ENCODE peak calls at places on chromosomes 3 and 15, in ten cellular contexts. A is neural progenitor cell, T is IMR-90, S is left ventricle myocardium inferior, L is kidney epithelial cell, E is AG09319, U is WTC11, K is B cell, I is esophagus squamous epithelium, Z is endothelial cell of umbilical vein. O is an unnamed sample.

GRCh38 chr3:45792036-45792435 is 4.3 kb downstream of the SLC6A20 start:
- DNase-seq in S (no peak), K (no peak), Z (no peak), I (no peak), A (no peak), L (no peak), U (no peak), E (no peak), T (no peak), O (no peak)

GRCh38 chr3:99920530-99921376 is 103.1 kb downstream of the CMSS1 start:
- DNase-seq in U (peak), S (peak), Z (peak), L (no peak), K (peak), E (no peak), A (peak), I (no peak), T (peak), O (no peak)

GRCh38 chr3:48215466-48215865 is 7.8 kb upstream of the CAMP start:
- DNase-seq in L (peak), E (no peak), A (no peak), S (peak), K (no peak), I (no peak), T (peak), U (no peak), Z (no peak), O (no peak)

GRCh38 chr3:128573160-128573559 is 77.5 kb downstream of the RPN1 start:
- DNase-seq in I (no peak), T (no peak), K (no peak), A (no peak), Z (no peak), S (no peak), L (no peak), E (no peak), U (no peak), O (no peak)

GRCh38 chr3:140470962-140471361 is 206.9 kb upstream of the TRIM42 start:
- DNase-seq in A (no peak), S (no peak), I (no peak), T (no peak), U (no peak), E (no peak), L (no peak), Z (no peak), K (no peak), O (no peak)

GRCh38 chr3:42419565-42419964 is 9.2 kb upstream of the LYZL4 start:
- DNase-seq in Z (no peak), U (no peak), T (no peak), E (no peak), S (no peak), L (no peak), K (no peak), A (no peak), I (no peak), O (no peak)

GRCh38 chr3:34009480-34009844 is 211.0 kb downstream of the PDCD6IP start:
- DNase-seq in E (no peak), T (peak), I (no peak), S (no peak), K (no peak), Z (no peak), L (no peak), U (no peak), A (peak), O (no peak)

GRCh38 chr3:150248116-150248864 is 159.8 kb upstream of the TSC22D2 start:
- DNase-seq in L (no peak), S (no peak), E (no peak), U (no peak), I (no peak), A (no peak), K (no peak), T (peak), Z (no peak), O (no peak)

GRCh38 chr3:111802700-111803099 is 56.4 kb upstream of the PHLDB2 start:
- DNase-seq in A (no peak), I (no peak), E (no peak), Z (no peak), L (no peak), U (no peak), T (no peak), K (no peak), S (no peak), O (no peak)

GRCh38 chr3:41674449-41674848 is 287.5 kb downstream of the ULK4 start:
- DNase-seq in A (no peak), E (no peak), U (no peak), Z (no peak), T (peak), S (no peak), L (no peak), I (no peak), K (no peak), O (no peak)

GRCh38 chr15:58486564-58486963 is 54.8 kb downstream of the LIPC start:
- DNase-seq in E (no peak), S (no peak), I (no peak), Z (no peak), A (no peak), K (no peak), U (no peak), T (no peak), L (no peak), O (no peak)

GRCh38 chr3:72657666-72658065 is 190.6 kb downstream of the SHQ1 start:
- DNase-seq in A (no peak), Z (no peak), T (no peak), E (no peak), K (no peak), S (no peak), U (no peak), L (no peak), I (no peak), O (no peak)

GRCh38 chr3:172467170-172467824 is 19.0 kb upstream of the GHSR start:
- DNase-seq in I (no peak), E (no peak), T (peak), A (no peak), S (no peak), Z (peak), K (no peak), L (peak), U (no peak), O (peak)

GRCh38 chr15:55990071-55990470 is 3.3 kb downstream of the NEDD4 start:
- DNase-seq in I (no peak), U (no peak), K (no peak), S (no peak), T (no peak), L (no peak), E (no peak), A (no peak), Z (no peak), O (no peak)

GRCh38 chr3:41683666-41684350 is 278.1 kb downstream of the ULK4 start:
- DNase-seq in L (peak), S (no peak), U (no peak), T (peak), E (no peak), A (no peak), I (no peak), Z (no peak), K (no peak), O (peak)

GRCh38 chr3:109687626-109688025 is 350.3 kb upstream of the DPPA4 start:
- DNase-seq in T (no peak), I (no peak), K (no peak), U (no peak), E (no peak), L (no peak), Z (no peak), S (no peak), A (peak), O (peak)

GRCh38 chr3:72896996-72897757 is 9.3 kb downstream of the GXYLT2 start:
- DNase-seq in K (no peak), I (no peak), E (no peak), L (no peak), A (no peak), S (no peak), U (no peak), T (peak), Z (no peak), O (no peak)

GRCh38 chr3:134527037-134527436 is 41.2 kb downstream of the CEP63 start:
- DNase-seq in L (no peak), K (no peak), U (peak), A (peak), S (no peak), E (no peak), T (peak), Z (no peak), I (no peak), O (no peak)

GRCh38 chr3:190265795-190266194 is 56.5 kb downstream of the CLDN1 start:
- DNase-seq in E (no peak), L (peak), S (no peak), I (no peak), Z (no peak), A (no peak), K (no peak), T (peak), U (no peak), O (no peak)

GRCh38 chr3:162774613-162775100 is 1278.0 kb downstream of the OTOL1 start:
- DNase-seq in T (no peak), K (no peak), L (no peak), A (no peak), E (no peak), S (no peak), U (no peak), I (no peak), Z (no peak), O (no peak)

GRCh38 chr3:141928626-141929270 is 52.3 kb downstream of the ATP1B3 start:
- DNase-seq in K (no peak), E (no peak), I (no peak), S (no peak), A (no peak), Z (no peak), U (no peak), T (no peak), L (no peak), O (no peak)

GRCh38 chr15:63079938-63080626 is 37.5 kb downstream of the TPM1 start:
- DNase-seq in S (no peak), U (no peak), K (no peak), E (no peak), L (peak), T (peak), Z (no peak), A (no peak), I (no peak), O (no peak)

GRCh38 chr3:38528457-38528856 is 32.3 kb downstream of the EXOG start:
- DNase-seq in U (peak), Z (no peak), K (no peak), A (peak), S (no peak), T (no peak), I (no peak), L (no peak), E (no peak), O (no peak)
- TF ChIP-seq CTCF in U (no peak), Z (no peak), K (no peak), A (peak), S (peak), T (no peak), I (no peak), L (peak), E (no peak), O (no peak)

GRCh38 chr3:122940628-122941086 is 86.9 kb downstream of the SEMA5B start:
- DNase-seq in L (no peak), I (no peak), Z (no peak), S (no peak), K (no peak), U (no peak), A (no peak), T (no peak), E (peak), O (no peak)

GRCh38 chr3:122942241-122942640 is 85.3 kb downstream of the SEMA5B start:
- DNase-seq in K (no peak), A (no peak), E (no peak), L (no peak), S (no peak), U (no peak), I (no peak), T (no peak), Z (no peak), O (no peak)

GRCh38 chr3:122943828-122944190 is 83.8 kb downstream of the SEMA5B start:
- DNase-seq in Z (no peak), T (no peak), A (no peak), S (no peak), E (no peak), U (no peak), I (no peak), K (no peak), L (no peak), O (no peak)

GRCh38 chr3:122942937-122943827 is 84.4 kb downstream of the SEMA5B start:
- DNase-seq in U (peak), T (peak), I (no peak), L (no peak), Z (peak), K (peak), S (peak), E (peak), A (peak), O (no peak)

GRCh38 chr3:122941233-122942206 is 86.0 kb downstream of the SEMA5B start:
- DNase-seq in S (no peak), A (no peak), I (no peak), Z (no peak), E (no peak), L (no peak), K (no peak), U (no peak), T (no peak), O (no peak)
- TF ChIP-seq CTCF in S (peak), A (peak), I (no peak), Z (peak), E (peak), L (peak), K (no peak), U (peak), T (peak), O (peak)

GRCh38 chr15:40900256-40901052 is 6.2 kb downstream of the VPS18 start:
- DNase-seq in K (no peak), Z (no peak), T (no peak), I (no peak), E (no peak), A (no peak), L (no peak), U (no peak), S (no peak), O (no peak)

GRCh38 chr15:40899536-40900207 is 5.4 kb downstream of the VPS18 start:
- DNase-seq in T (no peak), I (no peak), U (no peak), E (no peak), A (no peak), K (no peak), S (no peak), Z (no peak), L (no peak), O (no peak)

GRCh38 chr15:40901053-40901443 is 6.8 kb downstream of the VPS18 start:
- DNase-seq in E (no peak), A (no peak), L (no peak), K (no peak), I (no peak), Z (no peak), T (no peak), S (no peak), U (no peak), O (no peak)

GRCh38 chr15:40904552-40905201 is 10.4 kb downstream of the VPS18 start:
- DNase-seq in E (no peak), A (no peak), L (no peak), U (no peak), I (no peak), T (no peak), S (no peak), Z (no peak), K (no peak), O (no peak)

GRCh38 chr15:40902605-40903561 is 8.6 kb downstream of the VPS18 start:
- DNase-seq in Z (no peak), L (no peak), I (no peak), K (no peak), T (no peak), E (no peak), U (no peak), S (peak), A (peak), O (no peak)
- TF ChIP-seq CTCF in Z (no peak), L (no peak), I (no peak), K (no peak), T (no peak), E (no peak), U (no peak), S (no peak), A (no peak), O (no peak)

GRCh38 chr15:78757636-78757905 is 53.7 kb downstream of the ADAMTS7 start:
- DNase-seq in E (no peak), I (no peak), T (no peak), A (no peak), K (no peak), Z (no peak), S (no peak), L (no peak), U (no peak), O (no peak)

GRCh38 chr15:78749831-78750230 is 61.4 kb downstream of the ADAMTS7 start:
- DNase-seq in S (no peak), K (no peak), E (no peak), Z (no peak), I (no peak), L (no peak), U (no peak), T (no peak), A (no peak), O (no peak)

GRCh38 chr15:78750566-78750965 is 60.7 kb downstream of the ADAMTS7 start:
- DNase-seq in E (no peak), A (no peak), U (no peak), Z (no peak), T (no peak), K (no peak), I (no peak), S (no peak), L (no peak), O (no peak)

GRCh38 chr15:78752492-78753358 is 58.5 kb downstream of the ADAMTS7 start:
- DNase-seq in I (no peak), E (no peak), T (no peak), Z (no peak), L (no peak), K (no peak), A (peak), S (no peak), U (no peak), O (no peak)

DNA sequence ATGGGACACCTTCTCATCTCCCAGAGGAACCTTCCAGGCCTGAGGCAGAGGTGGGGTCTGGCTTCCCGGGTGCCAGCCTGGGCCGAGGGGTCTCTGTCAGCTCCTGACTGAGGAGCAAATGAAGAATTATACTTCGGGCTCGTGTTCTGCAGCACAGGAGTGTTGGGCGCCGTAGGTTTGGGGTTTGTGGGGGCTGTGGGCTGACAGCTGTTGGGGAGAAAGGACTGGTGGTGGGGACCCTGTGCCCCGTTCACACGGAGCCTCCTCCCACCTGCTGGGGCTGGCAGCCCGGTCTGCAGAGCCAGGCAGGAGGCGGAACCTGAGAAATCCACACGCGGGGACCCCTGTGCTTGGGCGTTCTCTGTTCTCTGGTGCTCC is 59.7 kb downstream of the ADAMTS7 start:
- DNase-seq in E (no peak), L (no peak), A (no peak), T (no peak), Z (no peak), S (no peak), I (no peak), K (no peak), U (no peak), O (no peak)
- TF ChIP-seq CTCF in E (no peak), L (no peak), A (no peak), T (no peak), Z (no peak), S (no peak), I (no peak), K (no peak), U (no peak), O (no peak)

DNA sequence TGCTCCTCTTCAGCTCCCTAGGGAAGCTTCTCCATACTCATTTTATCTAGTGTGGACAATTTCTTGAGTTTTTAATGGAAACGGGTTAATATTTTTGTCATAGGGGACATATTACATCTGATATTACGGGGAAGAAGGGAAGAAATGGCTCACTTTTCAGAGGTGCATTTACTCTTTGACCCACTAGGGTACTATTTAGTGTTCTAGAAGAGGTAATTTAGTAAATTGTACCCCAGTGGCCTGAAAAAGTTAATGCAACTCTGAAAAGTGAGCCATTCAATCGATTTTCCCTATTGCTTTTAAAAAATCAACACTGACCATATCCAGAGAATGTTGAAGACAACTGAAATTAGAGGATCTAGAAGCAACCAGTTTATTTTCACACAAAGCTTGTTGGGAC is 71.2 kb downstream of the MAP2K5 start:
- DNase-seq in S (no peak), Z (no peak), K (no peak), E (no peak), I (no peak), L (no peak), U (no peak), T (no peak), A (no peak), O (no peak)
- TF ChIP-seq CTCF in S (no peak), Z (no peak), K (no peak), E (no peak), I (peak), L (no peak), U (no peak), T (no peak), A (peak), O (no peak)

O was measured in epithelial cell of proximal tubule.